ENCODE peak calls at places on chromosome 15, in six cellular contexts. One of them, this sample, is unnamed.

GRCh38 chr15:89167267-89168176 is 53.9 kb downstream of the RLBP1 start:
- DNase-seq in central memory CD8-positive, alpha-beta T cell: no peak
- DNase-seq in T-helper 9 cell: no peak
- DNase-seq in NCI-H1105 treated with DMSO at 0.1 percent for 48 hours: no peak
- DNase-seq in T1000: peak
- DNase-seq in C1 segment of cervical spinal cord: no peak
- DNase-seq in this sample: no peak

GRCh38 chr15:76756371-76756770 is 148.8 kb downstream of the SCAPER start:
- DNase-seq in central memory CD8-positive, alpha-beta T cell: no peak
- DNase-seq in T-helper 9 cell: no peak
- DNase-seq in NCI-H1105 treated with DMSO at 0.1 percent for 48 hours: no peak
- DNase-seq in T1000: no peak
- DNase-seq in C1 segment of cervical spinal cord: no peak
- DNase-seq in this sample: no peak

GRCh38 chr15:60128000-60128376 is 123.9 kb downstream of the FOXB1 start:
- DNase-seq in central memory CD8-positive, alpha-beta T cell: no peak
- DNase-seq in T-helper 9 cell: no peak
- DNase-seq in NCI-H1105 treated with DMSO at 0.1 percent for 48 hours: no peak
- DNase-seq in T1000: no peak
- DNase-seq in C1 segment of cervical spinal cord: no peak
- DNase-seq in this sample: no peak

GRCh38 chr15:100060276-100060926 is 281.4 kb downstream of the ADAMTS17 start:
- DNase-seq in central memory CD8-positive, alpha-beta T cell: no peak
- DNase-seq in T-helper 9 cell: no peak
- DNase-seq in NCI-H1105 treated with DMSO at 0.1 percent for 48 hours: peak
- DNase-seq in T1000: no peak
- DNase-seq in C1 segment of cervical spinal cord: no peak
- DNase-seq in this sample: no peak

GRCh38 chr15:70672081-70672480 is 91.3 kb downstream of the UACA start:
- DNase-seq in central memory CD8-positive, alpha-beta T cell: no peak
- DNase-seq in T-helper 9 cell: no peak
- DNase-seq in NCI-H1105 treated with DMSO at 0.1 percent for 48 hours: no peak
- DNase-seq in T1000: no peak
- DNase-seq in C1 segment of cervical spinal cord: no peak
- DNase-seq in this sample: no peak

GRCh38 chr15:38554354-38554753 is 10.3 kb downstream of the RASGRP1 start:
- DNase-seq in central memory CD8-positive, alpha-beta T cell: no peak
- DNase-seq in T-helper 9 cell: peak
- DNase-seq in NCI-H1105 treated with DMSO at 0.1 percent for 48 hours: no peak
- DNase-seq in T1000: no peak
- DNase-seq in C1 segment of cervical spinal cord: no peak
- DNase-seq in this sample: no peak

GRCh38 chr15:58425834-58426233 is 6.0 kb upstream of the LIPC start:
- DNase-seq in central memory CD8-positive, alpha-beta T cell: no peak
- DNase-seq in T-helper 9 cell: no peak
- DNase-seq in NCI-H1105 treated with DMSO at 0.1 percent for 48 hours: no peak
- DNase-seq in T1000: no peak
- DNase-seq in C1 segment of cervical spinal cord: no peak
- DNase-seq in this sample: no peak

GRCh38 chr15:68578960-68579935 is at the start of gene CORO2B:
- DNase-seq in central memory CD8-positive, alpha-beta T cell: no peak
- DNase-seq in T-helper 9 cell: no peak
- DNase-seq in NCI-H1105 treated with DMSO at 0.1 percent for 48 hours: peak
- DNase-seq in T1000: peak
- DNase-seq in C1 segment of cervical spinal cord: no peak
- DNase-seq in this sample: peak

GRCh38 chr15:36415643-36416042 is 163.8 kb upstream of the CDIN1 start:
- DNase-seq in central memory CD8-positive, alpha-beta T cell: no peak
- DNase-seq in T-helper 9 cell: no peak
- DNase-seq in NCI-H1105 treated with DMSO at 0.1 percent for 48 hours: no peak
- DNase-seq in T1000: no peak
- DNase-seq in C1 segment of cervical spinal cord: no peak
- DNase-seq in this sample: no peak

This sample was measured in amygdala.